ENCODE peak calls at places on chromosomes 5 and 9, in four cellular contexts. W, M, C and D are unnamed samples.

GRCh38 chr9:37027582-37028424 is 6.3 kb downstream of the PAX5 start:
- DNase-seq in M (peak), C (peak), W (peak), D (peak)

GRCh38 chr5:111830333-111830732 is 73.3 kb upstream of the NREP start:
- DNase-seq in M (no peak), C (no peak), W (no peak), D (no peak)

GRCh38 chr9:79796411-79796810 is 224.6 kb downstream of the TLE4 start:
- DNase-seq in M (no peak), W (no peak), C (no peak), D (no peak)

GRCh38 chr5:158026248-158027031 is 167.5 kb upstream of the CLINT1 start:
- DNase-seq in W (no peak), M (no peak), C (no peak), D (no peak)

GRCh38 chr9:82584349-82584846 is 478.5 kb downstream of the RASEF start:
- DNase-seq in M (no peak), W (no peak), C (no peak), D (peak)

GRCh38 chr5:90289837-90290236 is 119.7 kb downstream of the CETN3 start:
- DNase-seq in M (no peak), W (no peak), C (no peak), D (peak)

GRCh38 chr9:74519419-74519818 is 22.3 kb downstream of the RORB start:
- DNase-seq in W (no peak), M (no peak), C (no peak), D (no peak)

GRCh38 chr5:150671509-150672236 is 10.6 kb downstream of the MYOZ3 start:
- DNase-seq in W (no peak), M (no peak), C (no peak), D (no peak)

GRCh38 chr5:159620853-159621540 is 290.7 kb upstream of the IL12B start:
- DNase-seq in M (no peak), W (no peak), C (no peak), D (peak)